ENCODE peak calls at places on chromosomes 2 and 18, in six cellular contexts. W, Q, K, X, S and D are unnamed samples.
A peak's percentile ranks its signal among the peaks of the same experiment; 100 is the strongest.

GRCh38 chr2:69735696-69736095 is 6.2 kb upstream of the ANXA4 start:
- DNase-seq in Q (no peak), W (no peak), K (no peak), X (no peak), S (no peak), D (no peak)

GRCh38 chr2:239052046-239052445 is 204.2 kb downstream of the TWIST2 start:
- DNase-seq in X (no peak), W (no peak), K (no peak), S (no peak), Q (no peak), D (no peak)

GRCh38 chr18:63267990-63268721 is 51.4 kb downstream of the BCL2 start:
- DNase-seq in X (peak; percentile 20), S (no peak), K (no peak), Q (no peak), W (no peak), D (no peak)

GRCh38 chr18:54822872-54823845 is 5.1 kb upstream of the RAB27B start:
- DNase-seq in W (no peak), S (no peak), X (peak; percentile 92), K (no peak), Q (no peak), D (no peak)

GRCh38 chr2:197286805-197287595 is 23.6 kb downstream of the ANKRD44 start:
- DNase-seq in W (no peak), Q (no peak), K (peak; percentile 66), X (peak; percentile 96), S (no peak), D (no peak)

GRCh38 chr2:3595985-3596384 is 1.1 kb downstream of the COLEC11 start:
- DNase-seq in W (no peak), S (no peak), X (no peak), K (no peak), Q (no peak), D (no peak)

GRCh38 chr2:96856776-96857673 is 791 bp downstream of the ANKRD39 start:
- DNase-seq in S (no peak), X (peak; percentile 63), K (peak; percentile 38), W (peak; percentile 37), Q (no peak), D (no peak)

GRCh38 chr2:20186078-20186854 is 38.7 kb downstream of the SDC1 start:
- DNase-seq in S (no peak), X (peak; percentile 32), W (peak; percentile 36), K (no peak), Q (no peak), D (no peak)

GRCh38 chr2:59312967-59313943 is 1072.1 kb upstream of the FANCL start:
- DNase-seq in Q (no peak), K (no peak), S (no peak), W (no peak), X (no peak), D (no peak)

GRCh38 chr18:44851806-44852205 is 171.1 kb downstream of the SETBP1 start:
- DNase-seq in X (no peak), K (no peak), Q (no peak), W (no peak), S (no peak), D (no peak)

GRCh38 chr2:124001681-124002080 is 23.4 kb upstream of the CNTNAP5 start:
- DNase-seq in W (no peak), S (no peak), Q (no peak), X (no peak), K (no peak), D (no peak)

GRCh38 chr2:238688197-238689153 is 159.4 kb upstream of the TWIST2 start:
- DNase-seq in W (no peak), X (peak; percentile 90), Q (no peak), K (no peak), S (no peak), D (no peak)

GRCh38 chr2:105329561-105330495 is at the start of gene TGFBRAP1:
- DNase-seq in K (peak; percentile 75), X (peak; percentile 84), W (peak; percentile 83), Q (peak; percentile 82), S (no peak), D (no peak)

GRCh38 chr2:54275541-54275940 is 19.5 kb upstream of the TSPYL6 start:
- DNase-seq in W (no peak), X (peak; percentile 29), S (no peak), K (no peak), Q (no peak), D (no peak)

GRCh38 chr18:27136208-27136535 is 48.9 kb downstream of the CHST9 start:
- DNase-seq in Q (no peak), X (peak; percentile 0), K (no peak), W (no peak), S (no peak), D (peak; percentile 39)

GRCh38 chr2:8202139-8202538 is 479.7 kb upstream of the ID2 start:
- DNase-seq in K (no peak), X (no peak), W (no peak), S (no peak), Q (no peak), D (no peak)

GRCh38 chr2:861655-862355 is 88.8 kb upstream of the SNTG2 start:
- DNase-seq in X (no peak), W (no peak), K (no peak), S (no peak), Q (no peak), D (no peak)

GRCh38 chr2:232385660-232386489 is 7.3 kb downstream of the ALPP start:
- DNase-seq in Q (peak; percentile 65), K (no peak), X (peak; percentile 76), W (peak; percentile 61), S (no peak), D (no peak)

GRCh38 chr2:148829618-148830017 is 45.4 kb upstream of the KIF5C start:
- DNase-seq in K (no peak), S (no peak), X (no peak), Q (no peak), W (no peak), D (no peak)

GRCh38 chr18:22173221-22173927 is 4.0 kb downstream of the GATA6 start:
- DNase-seq in S (no peak), X (no peak), K (no peak), Q (no peak), W (no peak), D (no peak)

GRCh38 chr2:186950694-186951093 is 101.7 kb upstream of the ZSWIM2 start:
- DNase-seq in W (no peak), S (no peak), X (peak; percentile 3), Q (no peak), K (no peak), D (no peak)

GRCh38 chr2:72825271-72826155 is at the start of gene EXOC6B:
- DNase-seq in Q (peak; percentile 97), X (peak; percentile 92), S (peak; percentile 43), W (peak; percentile 95), K (peak; percentile 87), D (peak; percentile 96)

GRCh38 chr2:60530660-60531276 is 22.7 kb downstream of the BCL11A start:
- DNase-seq in K (no peak), X (no peak), Q (peak; percentile 82), S (no peak), W (peak; percentile 91), D (no peak)

GRCh38 chr2:8076453-8077284 is 605.2 kb upstream of the ID2 start:
- DNase-seq in X (no peak), S (no peak), W (no peak), K (peak; percentile 11), Q (no peak), D (no peak)

GRCh38 chr2:83055338-83056010 is 1403.6 kb downstream of the SUCLG1 start:
- DNase-seq in K (no peak), X (peak; percentile 70), Q (no peak), S (no peak), W (no peak), D (no peak)

DNA sequence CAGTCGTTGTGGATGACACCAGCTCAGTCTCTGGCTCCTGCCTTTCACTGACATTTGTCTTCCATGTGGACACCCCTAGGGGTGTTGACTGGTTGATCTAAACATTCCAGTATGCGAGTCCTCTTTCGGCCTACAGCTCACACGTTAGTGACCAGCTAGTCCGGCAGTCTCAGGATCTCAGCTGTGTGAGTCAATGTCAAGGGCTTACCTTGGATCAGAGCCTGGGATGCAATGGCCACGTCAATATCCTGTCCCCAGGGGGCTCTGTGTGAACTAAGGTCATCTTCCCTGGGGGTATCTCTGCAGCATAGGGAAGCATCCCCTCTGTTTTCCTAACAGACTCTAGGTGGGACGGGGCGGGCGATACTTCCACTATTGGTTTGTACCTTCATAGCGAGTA is 35.1 kb upstream of the YWHAQ start:
- DNase-seq in Q (no peak), W (no peak), X (peak; percentile 97), S (no peak), K (no peak), D (no peak)
- H3K27ac ChIP-seq in Q (no peak overlapping the region), W (no peak overlapping the region), X (peak overlapping the region; percentile 81), S (no peak overlapping the region), K (no peak overlapping the region), D (no peak overlapping the region)

GRCh38 chr2:30404354-30405265 is 42.4 kb upstream of the LCLAT1 start:
- DNase-seq in X (peak; percentile 41), K (no peak), S (no peak), Q (no peak), W (peak; percentile 33), D (no peak)

GRCh38 chr2:30403592-30404353 is 43.3 kb upstream of the LCLAT1 start:
- DNase-seq in Q (no peak), W (no peak), S (no peak), K (no peak), X (no peak), D (no peak)

GRCh38 chr2:30405266-30405592 is 41.8 kb upstream of the LCLAT1 start:
- DNase-seq in X (no peak), Q (no peak), K (no peak), W (no peak), S (no peak), D (no peak)

GRCh38 chr2:30408961-30409387 is 38.1 kb upstream of the LCLAT1 start:
- DNase-seq in X (peak; percentile 86), S (no peak), W (no peak), Q (no peak), K (no peak), D (no peak)

DNA sequence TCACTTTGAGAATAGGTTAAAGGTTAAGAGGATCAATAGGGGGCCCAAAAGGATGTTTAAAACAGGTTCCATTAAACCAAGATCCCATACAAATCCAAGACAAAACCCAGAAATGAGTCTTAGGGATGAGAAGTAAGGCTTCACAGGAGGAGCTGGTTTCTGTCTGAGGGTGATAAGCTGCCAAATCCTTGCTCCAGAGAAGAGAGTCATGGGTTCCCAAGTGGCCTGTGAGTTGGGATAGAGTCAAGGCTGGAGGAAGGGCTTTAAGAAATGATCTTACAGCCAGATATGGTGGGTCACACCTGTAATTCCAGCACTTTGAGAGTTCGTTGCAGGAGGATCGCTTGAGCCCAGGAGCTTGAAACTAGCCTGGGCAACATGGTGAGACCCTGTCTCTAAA is 40.2 kb upstream of the LCLAT1 start:
- DNase-seq in K (no peak), W (no peak), Q (no peak), X (peak; percentile 33), S (no peak), D (no peak)
- H3K4me1 ChIP-seq in K (no peaks in the 10 kb centered on the region), W (peaks cover 64% of the 10 kb centered on the region), Q (peaks cover 31% of the 10 kb centered on the region), X (peaks cover 52% of the 10 kb centered on the region), S (peaks cover 61% of the 10 kb centered on the region), D (peaks cover 6% of the 10 kb centered on the region)

GRCh38 chr2:16129716-16130540 is 189.6 kb downstream of the MYCN start:
- DNase-seq in W (no peak), K (no peak), Q (no peak), S (no peak), X (no peak), D (no peak)
- H3K9me3 ChIP-seq in W (no peaks in the 10 kb centered on the region), K (no peaks in the 10 kb centered on the region), Q (no peaks in the 10 kb centered on the region), S (no peaks in the 10 kb centered on the region), X (no peaks in the 10 kb centered on the region), D (no peaks in the 10 kb centered on the region)

DNA sequence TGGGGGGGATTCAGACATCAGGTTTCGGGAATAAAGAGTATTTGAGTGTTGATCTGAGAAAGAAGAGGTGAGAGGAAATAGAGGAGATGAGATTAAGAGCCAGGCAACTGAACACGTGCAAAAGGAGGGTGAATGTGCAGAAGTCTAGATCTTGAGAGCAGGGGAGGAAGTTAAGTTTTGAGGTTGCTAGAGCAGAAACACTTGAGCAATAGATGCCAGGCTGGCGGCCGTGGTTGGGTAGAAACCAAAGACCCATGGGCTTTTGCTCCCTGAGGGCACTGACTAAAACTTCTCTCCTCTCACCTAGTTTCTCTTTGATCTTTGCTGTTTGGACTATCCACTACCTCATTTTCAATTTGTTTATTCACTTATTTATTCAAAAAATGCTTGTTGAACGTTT is 116.0 kb downstream of the CDC42EP3 start:
- DNase-seq in S (no peak), K (peak; percentile 11), X (no peak), W (no peak), Q (no peak), D (no peak)
- H3K27ac ChIP-seq in S (no peak overlapping the region), K (no peak overlapping the region), X (no peak overlapping the region), W (no peak overlapping the region), Q (no peak overlapping the region), D (no peak overlapping the region)